ENCODE peak calls at places on chromosomes 4 and X, in four cellular contexts. G is IMR-90, X is endothelial cell of umbilical vein, B is GM12878. E is an unnamed sample.

GRCh38 chrX:97968376-97969104 is 1084.8 kb downstream of the RPA4 start:
- DNase-seq in B (no peak), G (no peak), X (no peak), E (no peak)

GRCh38 chr4:142581891-142582290 is 264.2 kb downstream of the INPP4B start:
- DNase-seq in B (no peak), X (no peak), G (no peak), E (no peak)

GRCh38 chr4:7523526-7523925 is 88.8 kb upstream of the PSAPL1 start:
- DNase-seq in G (no peak), X (no peak), B (no peak), E (no peak)

GRCh38 chrX:125786306-125786705 is 379.8 kb downstream of the DCAF12L2 start:
- DNase-seq in G (no peak), X (no peak), B (no peak), E (no peak)

GRCh38 chr4:16717266-16717970 is 181.0 kb downstream of the LDB2 start:
- DNase-seq in X (no peak), G (peak; percentile 35), B (no peak), E (no peak)

GRCh38 chr4:159487284-159487747 is 384.4 kb downstream of the RAPGEF2 start:
- DNase-seq in B (peak; percentile 17), X (peak; percentile 65), G (peak; percentile 74), E (peak; percentile 56)

GRCh38 chr4:173146456-173146855 is 22.2 kb upstream of the GALNT7 start:
- DNase-seq in G (no peak), X (no peak), B (no peak), E (no peak)

GRCh38 chr4:175947117-175947722 is 118.4 kb upstream of the WDR17 start:
- DNase-seq in X (peak; percentile 54), G (peak; percentile 43), B (no peak), E (no peak)

GRCh38 chrX:34826964-34827363 is 115.6 kb upstream of the FAM47B start:
- DNase-seq in G (no peak), X (no peak), B (no peak), E (no peak)

GRCh38 chrX:68490644-68491043 is 8.2 kb upstream of the YIPF6 start:
- DNase-seq in X (peak; percentile 43), B (no peak), G (peak; percentile 14), E (peak; percentile 23)

GRCh38 chr4:55545133-55545532 is 1.6 kb downstream of the CLOCK start:
- DNase-seq in B (no peak), X (peak; percentile 44), G (peak; percentile 28), E (no peak)

GRCh38 chr4:101022151-101023024 is 324.9 kb downstream of the PPP3CA start:
- DNase-seq in G (peak; percentile 39), B (no peak), X (peak; percentile 56), E (no peak)

GRCh38 chrX:71542825-71543224 is 9.9 kb downstream of the OGT start:
- DNase-seq in B (no peak), X (no peak), G (no peak), E (no peak)

GRCh38 chr4:153514001-153514526 is 47.9 kb downstream of the TMEM131L start:
- DNase-seq in B (no peak), X (peak; percentile 79), G (peak; percentile 66), E (no peak)

GRCh38 chr4:89270792-89271191 is 36.8 kb downstream of the GPRIN3 start:
- DNase-seq in B (no peak), X (no peak), G (no peak), E (no peak)

GRCh38 chr4:113397114-113397701 is 347.8 kb downstream of the ANK2 start:
- DNase-seq in G (peak; percentile 82), X (peak; percentile 73), B (no peak), E (no peak)

GRCh38 chr4:100450449-100450848 is 67.4 kb downstream of the EMCN start:
- DNase-seq in B (no peak), G (peak; percentile 10), X (no peak), E (no peak)

GRCh38 chrX:68932611-68933010 is 103.8 kb downstream of the EFNB1 start:
- DNase-seq in G (no peak), B (no peak), X (peak; percentile 75), E (no peak)

GRCh38 chrX:39857780-39858179 is 240.0 kb downstream of the BCOR start:
- DNase-seq in G (no peak), B (no peak), X (no peak), E (peak; percentile 15)

GRCh38 chr4:34183916-34184315 is 2060.4 kb downstream of the ARAP2 start:
- DNase-seq in X (no peak), G (no peak), B (no peak), E (no peak)

GRCh38 chr4:74671074-74671698 is 123.1 kb downstream of the BTC start:
- DNase-seq in G (peak; percentile 64), X (peak; percentile 94), B (no peak), E (peak; percentile 61)

GRCh38 chr4:26290276-26290675 is 30.5 kb upstream of the RBPJ start:
- DNase-seq in X (no peak), B (no peak), G (no peak), E (no peak)

DNA sequence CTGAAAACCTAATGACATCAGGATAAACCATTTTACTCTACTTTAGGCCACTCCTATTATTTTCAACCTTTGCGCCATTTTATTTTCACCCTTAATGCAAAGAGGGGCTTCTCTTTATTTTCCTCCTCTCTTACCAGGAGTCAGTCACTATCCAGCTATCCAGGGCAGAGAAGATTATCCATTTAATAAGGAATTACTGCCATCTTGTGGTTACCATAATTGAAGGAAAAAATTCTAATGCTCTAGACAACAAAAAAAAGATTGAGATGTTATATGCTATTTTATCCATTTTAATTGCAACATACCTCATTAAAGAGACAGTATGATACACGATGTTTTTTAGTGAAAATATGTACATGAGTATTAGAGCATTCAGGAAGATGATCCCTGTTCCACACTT is 514.5 kb upstream of the FAM241A start:
- DNase-seq in X (peak; percentile 35), B (no peak), G (peak; percentile 42), E (no peak)
- TF ChIP-seq FOS in X (no peak), B (no peak), G (no peak), E (no peak)

DNA sequence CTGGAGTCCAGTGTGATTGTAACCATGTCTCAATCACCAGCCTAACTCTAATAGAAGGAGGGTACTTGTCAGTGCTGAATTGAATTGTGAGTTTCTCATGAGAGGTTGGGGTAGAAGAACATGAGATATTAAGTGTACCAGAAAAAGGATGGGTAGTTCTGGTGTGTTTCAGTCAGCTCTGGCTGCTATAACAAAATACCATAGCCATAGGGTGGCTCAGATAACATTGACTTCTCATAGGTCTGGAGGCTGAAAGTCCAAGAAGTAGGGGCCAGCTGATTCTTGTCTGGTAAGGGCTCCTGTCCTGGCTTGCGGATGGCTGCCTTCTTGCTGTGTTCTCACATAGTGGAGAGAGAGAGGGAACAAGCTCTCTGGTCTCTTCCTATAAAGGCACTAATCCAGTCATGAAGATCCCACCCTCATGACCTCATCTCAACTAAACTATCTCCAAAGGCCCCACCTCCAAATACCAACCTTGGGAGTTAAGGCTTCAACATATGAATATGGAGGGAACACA is 35.6 kb upstream of the STX18 start:
- DNase-seq in G (no peak), X (no peak), B (no peak), E (no peak)
- H3K27ac ChIP-seq in G (no peak overlapping the region), X (no peak overlapping the region), B (no peak overlapping the region), E (no peak overlapping the region)

GRCh38 chr4:57668621-57669020 is 558.4 kb upstream of the IGFBP7 start:
- DNase-seq in X (peak; percentile 81), B (no peak), G (no peak), E (no peak)
- TF ChIP-seq FOS in X (no peak), B (no peak), G (no peak), E (no peak)

GRCh38 chrX:3697220-3697684 is 16.2 kb downstream of the PRKX start:
- DNase-seq in G (no peak), X (no peak), B (no peak), E (no peak)
- H3K27ac ChIP-seq in G (no peak overlapping the region), X (no peak overlapping the region), B (no peak overlapping the region), E (peak overlapping the region; percentile 61)

E was measured in K562.